ENCODE peak calls at places on chromosomes 5 and 9, in five cellular contexts. One of them, this sample, is unnamed.

GRCh38 chr5:152349683-152350526 is 55.2 kb downstream of the NMUR2 start:
- DNase-seq in NCI-H1417: peak
- DNase-seq in fibroblast of pulmonary artery: peak
- DNase-seq in SHP77: peak
- DNase-seq in AG04450: no peak
- DNase-seq in this sample: peak

GRCh38 chr9:109968332-109968657 is 188.3 kb downstream of the PALM2AKAP2 start:
- DNase-seq in fibroblast of pulmonary artery: no peak
- DNase-seq in AG04450: no peak
- DNase-seq in SHP77: no peak
- DNase-seq in NCI-H1417: no peak
- DNase-seq in this sample: no peak

GRCh38 chr9:21155501-21155900 is 11.0 kb downstream of the IFNA21 start:
- DNase-seq in fibroblast of pulmonary artery: peak
- DNase-seq in SHP77: no peak
- DNase-seq in AG04450: no peak
- DNase-seq in NCI-H1417: no peak
- DNase-seq in this sample: peak

GRCh38 chr9:93501406-93501805 is 48.0 kb upstream of the FAM120AOS start:
- DNase-seq in fibroblast of pulmonary artery: no peak
- DNase-seq in SHP77: no peak
- DNase-seq in NCI-H1417: no peak
- DNase-seq in AG04450: no peak
- DNase-seq in this sample: peak

GRCh38 chr5:133456933-133457402 is 155.4 kb downstream of the FSTL4 start:
- DNase-seq in AG04450: no peak
- DNase-seq in fibroblast of pulmonary artery: peak
- DNase-seq in NCI-H1417: no peak
- DNase-seq in SHP77: no peak
- DNase-seq in this sample: no peak

GRCh38 chr9:82597225-82598158 is 465.4 kb downstream of the RASEF start:
- DNase-seq in NCI-H1417: peak
- DNase-seq in fibroblast of pulmonary artery: no peak
- DNase-seq in SHP77: no peak
- DNase-seq in AG04450: no peak
- DNase-seq in this sample: peak

GRCh38 chr9:99307846-99308245 is 85.8 kb downstream of the SEC61B start:
- DNase-seq in AG04450: no peak
- DNase-seq in fibroblast of pulmonary artery: no peak
- DNase-seq in NCI-H1417: peak
- DNase-seq in SHP77: no peak
- DNase-seq in this sample: no peak

GRCh38 chr5:92242170-92242569 is 859.1 kb upstream of the ARRDC3 start:
- DNase-seq in NCI-H1417: no peak
- DNase-seq in AG04450: no peak
- DNase-seq in fibroblast of pulmonary artery: no peak
- DNase-seq in SHP77: no peak
- DNase-seq in this sample: no peak

GRCh38 chr5:11491658-11492057 is 412.6 kb downstream of the CTNND2 start:
- DNase-seq in NCI-H1417: no peak
- DNase-seq in AG04450: no peak
- DNase-seq in fibroblast of pulmonary artery: no peak
- DNase-seq in SHP77: no peak
- DNase-seq in this sample: no peak

GRCh38 chr5:147578228-147579024 is 68.6 kb upstream of the DPYSL3 start:
- DNase-seq in SHP77: peak
- DNase-seq in AG04450: no peak
- DNase-seq in fibroblast of pulmonary artery: peak
- DNase-seq in NCI-H1417: no peak
- DNase-seq in this sample: peak

GRCh38 chr9:98081477-98082219 is 25.1 kb downstream of the NANS start:
- DNase-seq in NCI-H1417: no peak
- DNase-seq in SHP77: no peak
- DNase-seq in AG04450: no peak
- DNase-seq in fibroblast of pulmonary artery: peak
- DNase-seq in this sample: no peak

GRCh38 chr5:63055421-63055820 is 476.8 kb downstream of the LRRC70 start:
- DNase-seq in AG04450: no peak
- DNase-seq in SHP77: no peak
- DNase-seq in fibroblast of pulmonary artery: peak
- DNase-seq in NCI-H1417: no peak
- DNase-seq in this sample: no peak

GRCh38 chr9:131837316-131837715 is 97.4 kb upstream of the RAPGEF1 start:
- DNase-seq in fibroblast of pulmonary artery: no peak
- DNase-seq in NCI-H1417: no peak
- DNase-seq in AG04450: no peak
- DNase-seq in SHP77: peak
- DNase-seq in this sample: no peak

GRCh38 chr9:131264231-131264630 is 12.1 kb downstream of the FAM78A start:
- DNase-seq in AG04450: no peak
- DNase-seq in fibroblast of pulmonary artery: no peak
- DNase-seq in NCI-H1417: no peak
- DNase-seq in SHP77: peak
- DNase-seq in this sample: no peak

GRCh38 chr9:116566677-116567488 is 120.2 kb upstream of the TRIM32 start:
- DNase-seq in fibroblast of pulmonary artery: peak
- DNase-seq in NCI-H1417: no peak
- DNase-seq in AG04450: peak
- DNase-seq in SHP77: no peak
- DNase-seq in this sample: peak

GRCh38 chr5:33753704-33754103 is 138.1 kb downstream of the ADAMTS12 start:
- DNase-seq in NCI-H1417: no peak
- DNase-seq in SHP77: no peak
- DNase-seq in fibroblast of pulmonary artery: no peak
- DNase-seq in AG04450: no peak
- DNase-seq in this sample: no peak

GRCh38 chr9:8784813-8785212 is 985.2 kb upstream of the DMAC1 start:
- DNase-seq in SHP77: no peak
- DNase-seq in fibroblast of pulmonary artery: no peak
- DNase-seq in NCI-H1417: no peak
- DNase-seq in AG04450: no peak
- DNase-seq in this sample: no peak

GRCh38 chr5:134029156-134029555 is 24.4 kb upstream of the VDAC1 start:
- DNase-seq in SHP77: no peak
- DNase-seq in fibroblast of pulmonary artery: peak
- DNase-seq in AG04450: peak
- DNase-seq in NCI-H1417: no peak
- DNase-seq in this sample: peak

GRCh38 chr9:127706836-127707241 is at the start of gene CFAP157:
- DNase-seq in AG04450: no peak
- DNase-seq in SHP77: peak
- DNase-seq in fibroblast of pulmonary artery: peak
- DNase-seq in NCI-H1417: peak
- DNase-seq in this sample: no peak

GRCh38 chr5:149488645-149489306 is 62.5 kb downstream of the CSNK1A1 start:
- DNase-seq in fibroblast of pulmonary artery: no peak
- DNase-seq in SHP77: no peak
- DNase-seq in NCI-H1417: no peak
- DNase-seq in AG04450: no peak
- DNase-seq in this sample: no peak

GRCh38 chr5:179679014-179679674 is 1.7 kb downstream of the CBY3 start:
- DNase-seq in NCI-H1417: peak
- DNase-seq in AG04450: no peak
- DNase-seq in fibroblast of pulmonary artery: peak
- DNase-seq in SHP77: peak
- DNase-seq in this sample: peak

This sample was measured in astrocyte of the spinal cord.